ENCODE peak calls at places on chromosome 7, in four cellular contexts. N is K562, H is HepG2, K is GM12878. J is an unnamed sample.

GRCh38 chr7:151978616-151979015 is 22.4 kb downstream of the GALNTL5 start:
- DNase-seq in N (no peak), K (no peak), H (no peak), J (no peak)

GRCh38 chr7:55052081-55052480 is 33.3 kb downstream of the EGFR start:
- DNase-seq in H (no peak), K (no peak), N (no peak), J (no peak)

GRCh38 chr7:36971515-36972139 is 247.3 kb upstream of the AOAH start:
- DNase-seq in N (no peak), H (peak), K (no peak), J (no peak)

GRCh38 chr7:11427686-11428273 is 404.2 kb downstream of the THSD7A start:
- DNase-seq in K (no peak), N (peak), H (peak), J (no peak)

GRCh38 chr7:32501522-32501921 is 6.2 kb downstream of the AVL9 start:
- DNase-seq in N (no peak), H (peak), K (no peak), J (no peak)

GRCh38 chr7:18693826-18694225 is 198.3 kb downstream of the HDAC9 start:
- DNase-seq in N (no peak), K (no peak), H (no peak), J (no peak)

GRCh38 chr7:133770863-133771492 is 356.2 kb upstream of the LRGUK start:
- DNase-seq in K (no peak), N (no peak), H (peak), J (no peak)

GRCh38 chr7:80764132-80764531 is 125.7 kb downstream of the CD36 start:
- DNase-seq in K (no peak), H (no peak), N (no peak), J (peak)

GRCh38 chr7:55113760-55114541 is 95.1 kb downstream of the EGFR start:
- DNase-seq in K (no peak), H (no peak), N (no peak), J (no peak)

GRCh38 chr7:71636329-71636728 is 504.4 kb downstream of the GALNT17 start:
- DNase-seq in H (no peak), N (no peak), K (no peak), J (peak)

GRCh38 chr7:114820993-114821945 is 100.6 kb upstream of the MDFIC start:
- DNase-seq in K (no peak), H (no peak), N (no peak), J (no peak)

GRCh38 chr7:155193716-155194115 is 104.0 kb upstream of the INSIG1 start:
- DNase-seq in H (no peak), N (no peak), K (no peak), J (no peak)

GRCh38 chr7:155194531-155195140 is 103.0 kb upstream of the INSIG1 start:
- DNase-seq in K (no peak), N (no peak), H (no peak), J (no peak)

GRCh38 chr7:155190608-155191536 is 106.8 kb upstream of the INSIG1 start:
- DNase-seq in H (no peak), K (no peak), N (peak), J (peak)

GRCh38 chr7:155191901-155192478 is 105.7 kb upstream of the INSIG1 start:
- DNase-seq in K (no peak), H (no peak), N (no peak), J (no peak)

DNA sequence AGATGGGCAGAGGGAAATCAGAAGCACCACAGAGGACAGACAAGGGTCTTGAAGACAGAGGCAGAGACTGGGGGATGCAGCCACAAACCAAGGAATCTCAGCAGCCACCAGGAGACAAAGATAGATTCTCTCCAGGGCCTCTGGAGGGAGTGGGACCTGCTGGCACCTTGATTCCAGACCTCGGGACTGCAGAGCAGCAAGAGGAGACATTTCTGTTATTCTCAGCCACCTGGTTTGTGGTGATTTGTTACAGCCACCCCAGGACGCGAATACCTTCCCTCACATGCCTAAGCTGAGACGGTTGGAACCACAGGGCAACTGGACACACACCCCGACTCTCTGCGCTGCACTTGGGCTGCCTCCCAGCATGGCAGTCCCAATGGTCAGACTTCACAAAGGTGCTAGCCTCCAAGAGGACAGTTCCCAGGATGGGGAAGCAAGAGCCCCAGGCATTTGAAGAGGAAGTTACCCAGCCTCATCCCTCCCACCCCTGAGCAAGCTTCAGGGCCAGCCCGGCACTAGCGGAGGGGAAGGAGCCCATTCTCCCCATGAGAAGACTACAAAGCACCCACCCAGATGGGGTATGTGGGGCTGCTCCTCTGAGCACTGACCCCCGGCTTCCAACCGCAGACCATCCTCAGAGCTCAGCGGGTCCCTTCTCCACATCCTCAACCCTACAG is 104.6 kb upstream of the INSIG1 start:
- DNase-seq in H (no peak), K (no peak), N (no peak), J (no peak)
- TF ChIP-seq USF2 in H (no peak), K (no peak), N (no peak), J (no peak)

GRCh38 chr7:106625678-106626301 is 35.2 kb downstream of the CCDC71L start:
- DNase-seq in H (no peak), N (no peak), K (no peak), J (no peak)
- TF ChIP-seq ETV6 in H (no peak), N (no peak), K (no peak), J (no peak)

GRCh38 chr7:100128602-100128963 is 1.8 kb downstream of the MBLAC1 start:
- DNase-seq in H (no peak), N (no peak), K (no peak), J (no peak)

GRCh38 chr7:100130608-100131453 is 4.1 kb downstream of the MBLAC1 start:
- DNase-seq in H (peak), K (no peak), N (peak), J (peak)

GRCh38 chr7:100132126-100132525 is 5.4 kb downstream of the MBLAC1 start:
- DNase-seq in H (no peak), N (no peak), K (no peak), J (no peak)

GRCh38 chr7:100127866-100128601 is 1.3 kb downstream of the MBLAC1 start:
- DNase-seq in H (no peak), N (peak), K (no peak), J (peak)

GRCh38 chr7:100132697-100133137 is 6.0 kb downstream of the MBLAC1 start:
- DNase-seq in N (peak), K (no peak), H (peak), J (peak)
- TF ChIP-seq USF2 in N (no peak), K (no peak), H (no peak), J (no peak)

GRCh38 chr7:29410981-29411380 is 152.7 kb upstream of the PRR15 start:
- DNase-seq in H (no peak), K (no peak), N (no peak), J (no peak)
- TF ChIP-seq ETV6 in H (no peak), K (no peak), N (no peak), J (no peak)

GRCh38 chr7:39609462-39610149 is 13.8 kb upstream of the RALA start:
- DNase-seq in N (no peak), H (no peak), K (no peak), J (peak)
- TF ChIP-seq USF2 in N (no peak), H (no peak), K (no peak), J (no peak)

GRCh38 chr7:76333388-76334101 is 25.2 kb downstream of the YWHAG start:
- DNase-seq in N (no peak), K (no peak), H (no peak), J (no peak)
- TF ChIP-seq ETV6 in N (no peak), K (no peak), H (no peak), J (no peak)

J was measured in WTC11.